ENCODE peak calls at places on chromosomes 16 and 17, in six cellular contexts. N, J, M, B, G and L are unnamed samples.

GRCh38 chr17:1485748-1486376 is 6.6 kb downstream of the MYO1C start:
- DNase-seq in G (peak; percentile 43), N (peak; percentile 36), J (peak; percentile 65), M (peak; percentile 35), B (peak; percentile 83), L (no peak)

GRCh38 chr17:39069114-39069756 is 82.2 kb downstream of the PLXDC1 start:
- DNase-seq in G (no peak), B (no peak), N (peak; percentile 46), J (peak; percentile 55), M (no peak), L (no peak)

GRCh38 chr17:6269474-6269873 is 165.4 kb downstream of the AIPL1 start:
- DNase-seq in M (no peak), B (no peak), G (no peak), J (no peak), N (peak; percentile 29), L (no peak)

GRCh38 chr17:6544770-6545169 is 11.6 kb downstream of the PITPNM3 start:
- DNase-seq in N (no peak), J (no peak), G (no peak), B (no peak), M (no peak), L (no peak)

GRCh38 chr16:78770353-78771091 is 671.1 kb downstream of the WWOX start:
- DNase-seq in B (peak; percentile 83), G (peak; percentile 70), N (no peak), M (peak; percentile 33), J (peak; percentile 76), L (no peak)

GRCh38 chr17:1839516-1839915 is 9.7 kb downstream of the RPA1 start:
- DNase-seq in J (no peak), N (no peak), G (no peak), B (no peak), M (no peak), L (no peak)

GRCh38 chr17:22671110-22671509 is 978.8 kb downstream of the KCNJ18 start:
- DNase-seq in J (no peak), B (no peak), M (no peak), N (no peak), G (no peak), L (no peak)

GRCh38 chr17:68421486-68421885 is 35.8 kb downstream of the WIPI1 start:
- DNase-seq in B (no peak), J (no peak), N (no peak), M (no peak), G (no peak), L (no peak)

GRCh38 chr17:40726919-40727318 is 23.4 kb upstream of the KRT24 start:
- DNase-seq in M (no peak), J (no peak), G (no peak), N (no peak), B (no peak), L (no peak)

GRCh38 chr16:8957509-8958157 is 6.1 kb downstream of the USP7 start:
- DNase-seq in M (no peak), G (no peak), J (no peak), B (no peak), N (no peak), L (no peak)
- H3K4me3 ChIP-seq in M (no peak overlapping the region), G (peak overlapping the region; percentile 25), J (no peak overlapping the region), B (peak overlapping the region; percentile 43), N (no peak overlapping the region), L (no peak overlapping the region)

GRCh38 chr16:47577029-47577428 is 115.9 kb downstream of the PHKB start:
- DNase-seq in M (no peak), N (no peak), B (no peak), G (no peak), J (no peak), L (no peak)

GRCh38 chr16:47584464-47585225 is 123.5 kb downstream of the PHKB start:
- DNase-seq in G (no peak), M (no peak), J (no peak), N (no peak), B (no peak), L (no peak)

GRCh38 chr16:47578573-47578972 is 117.4 kb downstream of the PHKB start:
- DNase-seq in M (no peak), N (peak; percentile 59), J (no peak), G (no peak), B (no peak), L (no peak)

GRCh38 chr16:47578033-47578432 is 116.9 kb downstream of the PHKB start:
- DNase-seq in B (no peak), G (no peak), N (no peak), J (no peak), M (no peak), L (no peak)

DNA sequence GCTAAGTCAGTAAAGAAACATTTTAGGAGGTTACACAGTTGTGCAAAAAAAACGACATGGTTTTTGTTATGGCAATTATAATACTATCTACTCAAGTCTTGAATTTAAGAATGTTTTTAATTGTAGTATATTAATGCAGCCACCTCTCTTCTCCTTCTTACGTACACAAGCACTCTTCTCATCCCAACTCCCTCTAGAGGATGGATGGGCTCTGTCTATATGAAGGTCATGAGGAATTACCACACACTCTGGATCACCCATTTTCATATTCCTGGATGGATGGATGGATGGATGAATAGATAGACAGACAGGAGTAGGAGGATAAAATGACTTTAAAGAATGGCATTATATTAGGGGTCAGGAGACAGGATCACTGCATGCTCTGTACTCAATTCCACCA is 120.0 kb downstream of the PHKB start:
- DNase-seq in J (no peak), N (no peak), G (no peak), M (no peak), B (no peak), L (no peak)
- TF ChIP-seq CTCF in J (no peak), N (peak; percentile 32), G (no peak), M (no peak), B (no peak), L (no peak)

DNA sequence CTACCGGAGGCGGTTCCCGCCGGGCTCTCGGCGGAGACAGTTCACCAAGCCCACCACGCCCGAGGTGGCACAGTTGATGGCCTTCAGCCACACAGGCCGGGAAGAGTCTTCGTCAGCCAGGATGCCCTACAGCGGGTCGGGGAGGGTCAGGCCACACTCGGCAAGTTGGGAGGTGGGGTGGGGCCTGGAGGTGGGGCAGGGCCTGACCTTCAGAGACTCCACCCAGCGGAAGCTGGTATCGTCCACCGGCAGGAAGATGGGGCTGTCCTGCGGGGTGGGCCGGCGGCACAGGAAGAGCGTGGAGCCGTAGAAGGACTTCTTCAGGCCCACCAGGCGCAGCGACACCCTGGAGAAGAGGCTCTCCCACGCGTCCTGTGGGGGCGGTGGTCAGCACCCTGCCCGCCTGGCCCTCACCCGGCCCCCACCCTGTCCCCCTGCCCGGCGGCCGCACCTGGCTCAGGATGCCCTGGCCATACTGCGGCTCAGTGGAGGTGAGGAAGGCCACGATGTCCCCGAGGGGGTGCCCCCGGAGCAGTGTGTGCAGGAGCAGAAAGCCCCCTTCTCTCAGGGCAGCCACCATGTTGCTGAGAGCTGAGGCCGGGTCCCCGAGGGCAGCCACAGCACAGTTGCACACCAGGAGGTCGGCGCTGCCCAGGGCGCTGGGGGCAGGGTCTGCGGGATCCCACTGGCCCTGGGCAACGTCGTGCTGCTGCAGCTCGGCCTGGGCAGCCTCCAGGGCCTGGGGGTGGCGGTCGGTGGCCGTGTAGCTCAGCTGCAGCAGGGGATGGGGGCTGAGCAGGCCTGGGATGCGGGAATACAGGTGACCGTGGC is 12.8 kb downstream of the FASN start:
- DNase-seq in J (no peak), G (no peak), B (peak; percentile 51), M (no peak), N (no peak), L (no peak)
- H3K4me3 ChIP-seq in J (no peak overlapping the region), G (no peak overlapping the region), B (no peak overlapping the region), M (no peak overlapping the region), N (no peak overlapping the region), L (no peak overlapping the region)

GRCh38 chr17:12107905-12108304 is 87.2 kb downstream of the MAP2K4 start:
- DNase-seq in M (no peak), J (no peak), N (no peak), G (no peak), B (no peak), L (no peak)
- TF ChIP-seq CTCF in M (no peak), J (no peak), N (no peak), G (no peak), B (no peak), L (no peak)

GRCh38 chr17:77472837-77473214 is 332.1 kb downstream of the SEC14L1 start:
- DNase-seq in N (no peak), G (no peak), J (no peak), B (no peak), M (no peak), L (no peak)
- H3K4me3 ChIP-seq in N (no peak overlapping the region), G (peak overlapping the region; percentile 33), J (no peak overlapping the region), B (no peak overlapping the region), M (no peak overlapping the region), L (no peak overlapping the region)

DNA sequence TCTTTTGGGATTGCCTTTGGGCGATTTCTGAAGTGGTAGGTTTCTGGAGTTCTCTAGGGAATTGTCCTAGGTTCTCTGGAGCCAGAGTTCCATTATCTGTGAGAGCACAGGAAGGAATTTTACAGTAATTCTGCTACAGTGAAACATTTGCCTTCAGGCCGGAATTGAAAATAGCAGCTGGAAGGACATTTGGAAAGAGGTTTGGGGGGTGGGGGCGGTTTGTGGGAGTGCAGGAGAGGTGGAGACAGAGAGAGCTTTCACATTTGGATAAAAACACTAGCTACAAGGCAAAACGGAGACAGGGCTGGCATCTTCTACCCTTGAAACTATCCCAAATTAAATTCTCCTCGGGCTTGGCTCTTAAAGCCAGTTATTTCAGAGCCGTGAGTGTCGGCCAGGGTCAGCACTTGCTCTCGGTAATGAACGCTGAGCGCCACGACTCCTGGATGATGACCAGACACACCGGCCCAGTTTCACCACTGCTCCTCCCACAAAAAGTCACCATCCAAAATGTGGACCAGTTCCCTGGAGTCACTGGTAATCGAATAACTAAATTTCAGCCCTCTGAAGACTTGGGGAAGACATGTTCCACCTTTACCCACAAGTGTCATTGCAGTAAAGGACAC is 67.7 kb upstream of the TANC2 start:
- DNase-seq in G (no peak), M (no peak), B (no peak), N (no peak), J (no peak), L (no peak)
- TF ChIP-seq CTCF in G (no peak), M (no peak), B (no peak), N (no peak), J (no peak), L (no peak)

DNA sequence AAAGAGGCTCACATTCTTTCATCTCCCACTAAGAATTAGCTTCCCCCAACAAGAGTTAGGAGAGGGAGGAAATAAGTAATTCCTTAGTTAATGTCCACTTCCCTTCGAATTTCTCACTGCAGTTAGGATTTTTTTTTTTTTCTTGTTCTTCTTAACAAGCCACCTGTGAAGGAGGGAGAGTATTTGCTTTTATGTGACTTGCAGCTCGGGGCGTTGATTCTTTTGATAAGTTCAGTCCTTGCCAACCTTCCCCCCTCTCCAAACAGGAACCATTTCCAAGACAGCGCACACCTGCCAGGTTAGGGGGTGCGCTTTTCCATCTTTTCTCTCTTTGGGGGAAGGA is 841 bp downstream of the ADAMTS18 start:
- DNase-seq in J (no peak), N (no peak), M (no peak), G (no peak), B (no peak), L (no peak)
- H3K4me3 ChIP-seq in J (no peak overlapping the region), N (peak overlapping the region; percentile 27), M (no peak overlapping the region), G (no peak overlapping the region), B (no peak overlapping the region), L (peak overlapping the region; percentile 46)

DNA sequence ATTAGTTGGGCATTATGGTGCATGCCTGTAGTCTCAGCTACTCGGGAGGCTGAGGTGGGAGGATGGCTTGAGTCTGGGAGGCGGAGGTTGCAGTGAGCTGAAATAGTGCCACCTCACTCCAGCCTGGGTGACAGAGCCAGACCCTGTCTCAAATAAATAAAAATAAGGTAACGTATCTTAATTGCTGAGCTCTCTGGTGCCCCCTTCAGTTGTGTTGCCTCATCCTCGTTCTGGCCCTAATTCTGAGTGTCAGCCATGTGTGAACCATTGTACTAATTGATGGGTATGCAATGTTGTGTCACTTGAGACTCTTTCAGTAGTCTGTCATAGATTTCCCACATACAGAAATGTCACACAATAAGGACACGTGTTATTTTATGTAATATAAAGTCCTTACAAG is 363.1 kb upstream of the RBFOX1 start:
- DNase-seq in M (no peak), N (no peak), J (no peak), G (no peak), B (no peak), L (no peak)
- TF ChIP-seq CTCF in M (no peak), N (no peak), J (no peak), G (no peak), B (no peak), L (no peak)